ENCODE peak calls at places on chromosome 1, in nine cellular contexts. A, Y, Z, J, D, P, S, M and Q are unnamed samples.

GRCh38 chr1:202216691-202217090 is 23.1 kb downstream of the LGR6 start:
- DNase-seq in P (no peak), A (no peak), J (no peak), Y (no peak), Z (no peak), D (no peak), S (no peak), M (no peak), Q (no peak)

GRCh38 chr1:115463347-115463746 is 125.3 kb upstream of the NGF start:
- DNase-seq in P (no peak), Y (no peak), Z (peak; percentile 32), D (no peak), S (no peak), A (no peak), J (no peak), M (no peak), Q (no peak)

GRCh38 chr1:51956528-51957509 is 33.7 kb downstream of the RAB3B start:
- DNase-seq in P (no peak), A (no peak), D (no peak), M (no peak), Z (no peak), Y (no peak), S (no peak), J (no peak), Q (no peak)

GRCh38 chr1:167909691-167910180 is 4.2 kb downstream of the ADCY10 start:
- DNase-seq in J (no peak), P (no peak), M (no peak), Z (no peak), S (no peak), Y (no peak), D (no peak), A (no peak), Q (no peak)

GRCh38 chr1:233790662-233791371 is 113.7 kb upstream of the SLC35F3 start:
- DNase-seq in P (no peak), M (peak; percentile 80), A (peak; percentile 4), S (no peak), D (peak; percentile 50), J (peak; percentile 41), Y (no peak), Z (no peak), Q (no peak)

GRCh38 chr1:99943238-99943794 is 26.5 kb upstream of the SLC35A3 start:
- DNase-seq in D (no peak), S (no peak), Y (no peak), A (no peak), P (no peak), Z (no peak), J (no peak), M (no peak), Q (no peak)

GRCh38 chr1:220013497-220013896 is 32.8 kb downstream of the EPRS1 start:
- DNase-seq in J (no peak), M (peak; percentile 23), A (no peak), Y (no peak), Z (no peak), D (no peak), S (no peak), P (no peak), Q (no peak)

GRCh38 chr1:87867631-87868030 is 539.0 kb downstream of the LMO4 start:
- DNase-seq in J (no peak), S (no peak), M (no peak), Y (no peak), A (no peak), P (no peak), D (no peak), Z (no peak), Q (no peak)